ENCODE peak calls at places on chromosomes 2 and 18, in eight cellular contexts. E is H54, X is ACHN, T is MCF 10A, K is nucleus accumbens, R is kidney tubule cell, W is aorta, I is EL. N is an unnamed sample.

GRCh38 chr2:231036578-231037106 is 681 bp upstream of the C2orf72 start:
- DNase-seq in E (no peak), X (no peak), T (no peak), K (no peak), R (no peak), W (no peak), I (no peak), N (no peak)

GRCh38 chr18:36901277-36901701 is 72.4 kb downstream of the KIAA1328 start:
- DNase-seq in E (no peak), X (no peak), T (peak), K (no peak), R (no peak), W (no peak), I (peak), N (no peak)

GRCh38 chr2:9138507-9139085 is 68.0 kb upstream of the ASAP2 start:
- DNase-seq in E (no peak), X (peak), T (no peak), K (no peak), R (no peak), W (no peak), I (no peak), N (no peak)

GRCh38 chr2:174603280-174603679 is 5.7 kb upstream of the WIPF1 start:
- DNase-seq in E (no peak), X (peak), T (peak), K (peak), R (peak), W (peak), I (peak), N (peak)

GRCh38 chr2:128714861-128715312 is 396.2 kb upstream of the HS6ST1 start:
- DNase-seq in E (no peak), X (no peak), T (no peak), K (no peak), R (no peak), W (no peak), I (no peak), N (no peak)

GRCh38 chr2:207616185-207616584 is 9.0 kb downstream of the METTL21A start:
- DNase-seq in E (peak), X (peak), T (peak), K (no peak), R (peak), W (no peak), I (peak), N (no peak)

GRCh38 chr2:48137829-48138228 is 231.5 kb upstream of the FBXO11 start:
- DNase-seq in E (no peak), X (no peak), T (no peak), K (no peak), R (no peak), W (no peak), I (no peak), N (no peak)

GRCh38 chr2:205011031-205011430 is 465.8 kb downstream of the PARD3B start:
- DNase-seq in E (no peak), X (no peak), T (no peak), K (no peak), R (no peak), W (no peak), I (no peak), N (no peak)

GRCh38 chr18:8969639-8970378 is 132.7 kb upstream of the NDUFV2 start:
- DNase-seq in E (no peak), X (no peak), T (no peak), K (no peak), R (no peak), W (no peak), I (no peak), N (no peak)

GRCh38 chr2:189465478-189465877 is 24.2 kb downstream of the WDR75 start:
- DNase-seq in E (no peak), X (no peak), T (no peak), K (no peak), R (no peak), W (no peak), I (no peak), N (no peak)

GRCh38 chr2:29463181-29463900 is 348.1 kb downstream of the CLIP4 start:
- DNase-seq in E (peak), X (no peak), T (peak), K (no peak), R (peak), W (no peak), I (peak), N (peak)

GRCh38 chr2:22035333-22035964 is 911.7 kb downstream of the TDRD15 start:
- DNase-seq in E (no peak), X (no peak), T (no peak), K (no peak), R (no peak), W (no peak), I (no peak), N (no peak)

GRCh38 chr2:205822578-205822977 is 140.3 kb downstream of the NRP2 start:
- DNase-seq in E (no peak), X (no peak), T (no peak), K (no peak), R (peak), W (no peak), I (peak), N (no peak)

GRCh38 chr2:43152711-43153627 is 73.4 kb downstream of the ZFP36L2 start:
- DNase-seq in E (no peak), X (no peak), T (peak), K (no peak), R (no peak), W (no peak), I (no peak), N (no peak)

GRCh38 chr2:70977605-70978205 is 725 bp upstream of the ANKRD53 start:
- DNase-seq in E (no peak), X (peak), T (peak), K (no peak), R (peak), W (no peak), I (peak), N (no peak)

GRCh38 chr18:44911773-44912172 is 231.1 kb downstream of the SETBP1 start:
- DNase-seq in E (no peak), X (no peak), T (no peak), K (no peak), R (no peak), W (no peak), I (no peak), N (no peak)

GRCh38 chr2:120625865-120626560 is 109.7 kb upstream of the GLI2 start:
- DNase-seq in E (no peak), X (no peak), T (peak), K (no peak), R (peak), W (peak), I (no peak), N (no peak)

GRCh38 chr2:104734937-104735586 is 118.9 kb upstream of the POU3F3 start:
- DNase-seq in E (no peak), X (no peak), T (no peak), K (no peak), R (peak), W (no peak), I (no peak), N (no peak)

GRCh38 chr2:133026536-133027177 is 356.7 kb upstream of the LYPD1 start:
- DNase-seq in E (no peak), X (peak), T (peak), K (no peak), R (peak), W (no peak), I (no peak), N (peak)

GRCh38 chr2:239164281-239164871 is 236.4 kb downstream of the HDAC4 start:
- DNase-seq in E (no peak), X (no peak), T (no peak), K (no peak), R (no peak), W (peak), I (no peak), N (no peak)

GRCh38 chr2:75466708-75467311 is 93.9 kb downstream of the EVA1A start:
- DNase-seq in E (no peak), X (peak), T (peak), K (no peak), R (peak), W (no peak), I (peak), N (peak)

GRCh38 chr2:42964444-42965081 is 172.2 kb upstream of the HAAO start:
- DNase-seq in E (peak), X (peak), T (peak), K (peak), R (peak), W (peak), I (peak), N (no peak)

GRCh38 chr18:57075716-57076400 is 71.0 kb upstream of the BOD1L2 start:
- DNase-seq in E (no peak), X (no peak), T (no peak), K (no peak), R (no peak), W (no peak), I (no peak), N (no peak)

GRCh38 chr2:136376798-136377211 is 258.9 kb upstream of the CXCR4 start:
- DNase-seq in E (no peak), X (no peak), T (no peak), K (no peak), R (no peak), W (no peak), I (no peak), N (no peak)

GRCh38 chr18:75110846-75111415 is 98.0 kb downstream of the PTGR3 start:
- DNase-seq in E (no peak), X (no peak), T (no peak), K (no peak), R (no peak), W (no peak), I (no peak), N (no peak)

GRCh38 chr2:85998071-85998991 is 107.4 kb downstream of the POLR1A start:
- DNase-seq in E (no peak), X (no peak), T (no peak), K (no peak), R (peak), W (peak), I (peak), N (no peak)

GRCh38 chr2:128217671-128218070 is 101.0 kb downstream of the HS6ST1 start:
- DNase-seq in E (no peak), X (no peak), T (no peak), K (no peak), R (no peak), W (no peak), I (no peak), N (no peak)

GRCh38 chr2:73899801-73900336 is 7.1 kb downstream of the ACTG2 start:
- DNase-seq in E (no peak), X (no peak), T (no peak), K (no peak), R (no peak), W (no peak), I (no peak), N (no peak)

GRCh38 chr2:23286031-23286764 is 98.8 kb upstream of the KLHL29 start:
- DNase-seq in E (no peak), X (no peak), T (no peak), K (no peak), R (no peak), W (no peak), I (no peak), N (no peak)

GRCh38 chr2:28601612-28602011 is 105.8 kb downstream of the PLB1 start:
- DNase-seq in E (no peak), X (no peak), T (no peak), K (no peak), R (no peak), W (peak), I (no peak), N (no peak)

GRCh38 chr2:235541838-235542549 is 48.2 kb downstream of the AGAP1 start:
- DNase-seq in E (no peak), X (no peak), T (no peak), K (no peak), R (no peak), W (no peak), I (no peak), N (no peak)

GRCh38 chr2:124248366-124248765 is 223.3 kb downstream of the CNTNAP5 start:
- DNase-seq in E (no peak), X (no peak), T (no peak), K (no peak), R (no peak), W (no peak), I (no peak), N (no peak)

GRCh38 chr2:145258903-145259579 is 739.1 kb upstream of the ZEB2 start:
- DNase-seq in E (no peak), X (no peak), T (no peak), K (no peak), R (peak), W (no peak), I (no peak), N (no peak)

GRCh38 chr2:15985531-15985930 is 45.2 kb downstream of the MYCN start:
- DNase-seq in E (no peak), X (no peak), T (no peak), K (no peak), R (no peak), W (no peak), I (no peak), N (no peak)

GRCh38 chr18:35189510-35189909 is 51.3 kb upstream of the ZNF397 start:
- DNase-seq in E (no peak), X (no peak), T (no peak), K (peak), R (no peak), W (no peak), I (no peak), N (no peak)

GRCh38 chr2:189188446-189188845 is 8.9 kb upstream of the COL5A2 start:
- DNase-seq in E (no peak), X (no peak), T (no peak), K (no peak), R (no peak), W (no peak), I (no peak), N (peak)

GRCh38 chr2:170715932-170716777 is 1.0 kb downstream of the SP5 start:
- DNase-seq in E (no peak), X (no peak), T (peak), K (no peak), R (no peak), W (no peak), I (no peak), N (no peak)

GRCh38 chr2:233362742-233363141 is 8.4 kb downstream of the DGKD start:
- DNase-seq in E (no peak), X (no peak), T (no peak), K (no peak), R (no peak), W (no peak), I (no peak), N (no peak)

GRCh38 chr2:222979484-222979883 is 72.5 kb upstream of the KCNE4 start:
- DNase-seq in E (no peak), X (no peak), T (no peak), K (no peak), R (no peak), W (no peak), I (no peak), N (no peak)

GRCh38 chr2:10486601-10487079 is 38.5 kb upstream of the ODC1 start:
- DNase-seq in E (no peak), X (no peak), T (no peak), K (no peak), R (no peak), W (no peak), I (no peak), N (no peak)

N was measured in COLO829.